ENCODE peak calls at places on chromosomes 3 and 15, in nine cellular contexts. C, D, O, K, X, W, H, A and S are unnamed samples.

GRCh38 chr3:49966233-49966942 is 26.4 kb downstream of the RBM6 start:
- DNase-seq in H (no peak), W (no peak), X (no peak), A (no peak), D (no peak), K (no peak), O (no peak), C (no peak), S (peak; percentile 65)

GRCh38 chr3:190709351-190709773 is 153.1 kb downstream of the GMNC start:
- DNase-seq in K (no peak), D (no peak), C (no peak), W (no peak), X (no peak), H (no peak), A (no peak), O (no peak), S (peak; percentile 14)

GRCh38 chr3:194541483-194541882 is 54.7 kb upstream of the ATP13A3 start:
- DNase-seq in C (no peak), H (no peak), X (peak; percentile 46), O (no peak), W (no peak), K (no peak), A (no peak), D (no peak), S (no peak)

GRCh38 chr15:52466134-52466701 is 62.5 kb downstream of the MYO5A start:
- DNase-seq in O (peak; percentile 68), H (no peak), A (no peak), D (peak; percentile 70), W (peak; percentile 37), K (no peak), X (peak; percentile 89), C (no peak), S (no peak)

GRCh38 chr15:75206803-75207617 is 5.3 kb downstream of the C15orf39 start:
- DNase-seq in H (no peak), O (no peak), A (no peak), K (no peak), X (no peak), C (no peak), D (no peak), W (peak; percentile 38), S (no peak)

GRCh38 chr15:71532994-71533393 is 277.4 kb upstream of the NR2E3 start:
- DNase-seq in X (peak; percentile 17), K (peak; percentile 21), W (no peak), C (no peak), D (no peak), O (peak; percentile 41), H (peak; percentile 63), A (no peak), S (peak; percentile 69)

GRCh38 chr3:8555705-8556314 is 54.2 kb downstream of the LMCD1 start:
- DNase-seq in A (no peak), X (no peak), W (no peak), O (no peak), K (no peak), D (no peak), H (no peak), C (no peak), S (no peak)

GRCh38 chr3:10753964-10754363 is 62.1 kb upstream of the SLC6A11 start:
- DNase-seq in A (no peak), D (no peak), W (peak; percentile 27), O (peak; percentile 83), C (peak; percentile 14), X (peak; percentile 51), H (peak; percentile 67), K (peak; percentile 89), S (peak; percentile 63)

GRCh38 chr15:98955331-98955730 is 52.3 kb downstream of the PGPEP1L start:
- DNase-seq in W (peak; percentile 45), X (no peak), O (no peak), K (no peak), A (no peak), C (no peak), H (no peak), D (peak; percentile 61), S (no peak)

GRCh38 chr15:35071071-35071470 is 14.0 kb downstream of the NANOGP8 start:
- DNase-seq in X (no peak), H (no peak), O (no peak), A (no peak), K (no peak), W (no peak), C (no peak), D (no peak), S (no peak)

GRCh38 chr3:56424885-56425284 is 43.4 kb downstream of the ERC2 start:
- DNase-seq in W (no peak), H (no peak), K (no peak), C (no peak), X (no peak), O (no peak), D (no peak), A (no peak), S (no peak)

GRCh38 chr3:124788254-124788745 is 58.0 kb downstream of the UMPS start:
- DNase-seq in O (no peak), A (no peak), W (no peak), D (no peak), X (no peak), C (no peak), H (no peak), K (no peak), S (no peak)

GRCh38 chr15:68339481-68339880 is 61.9 kb downstream of the FEM1B start:
- DNase-seq in O (no peak), K (no peak), A (no peak), H (no peak), W (peak; percentile 41), X (no peak), D (no peak), C (no peak), S (no peak)

GRCh38 chr15:69830425-69830824 is 267.3 kb downstream of the TLE3 start:
- DNase-seq in O (no peak), C (no peak), X (no peak), A (no peak), K (no peak), W (no peak), D (no peak), H (no peak), S (no peak)

GRCh38 chr15:52002351-52002750 is 16.7 kb upstream of the MAPK6 start:
- DNase-seq in D (no peak), O (no peak), H (no peak), A (no peak), W (no peak), C (no peak), K (no peak), X (no peak), S (no peak)

GRCh38 chr3:14425574-14426304 is 23.3 kb downstream of the SLC6A6 start:
- DNase-seq in H (no peak), D (no peak), X (peak; percentile 54), K (no peak), C (peak; percentile 26), O (no peak), W (no peak), A (no peak), S (peak; percentile 58)

GRCh38 chr3:57890874-57891273 is 117.3 kb upstream of the FLNB start:
- DNase-seq in A (no peak), X (no peak), D (no peak), C (no peak), K (no peak), H (no peak), O (no peak), W (no peak), S (no peak)

GRCh38 chr3:183984337-183984736 is 33.3 kb downstream of the ABCC5 start:
- DNase-seq in W (no peak), K (no peak), C (no peak), A (no peak), O (no peak), H (no peak), X (no peak), D (no peak), S (no peak)

GRCh38 chr3:72071624-72072023 is 286.7 kb upstream of the PROK2 start:
- DNase-seq in X (no peak), K (no peak), O (no peak), D (no peak), W (no peak), A (no peak), C (no peak), H (no peak), S (no peak)

GRCh38 chr3:158727499-158728377 is 4.5 kb downstream of the RARRES1 start:
- DNase-seq in K (peak; percentile 51), H (peak; percentile 70), O (peak; percentile 39), C (no peak), A (no peak), X (peak; percentile 77), W (no peak), D (peak; percentile 63), S (peak; percentile 74)
- TF ChIP-seq CTCF in K (peak; percentile 85), H (peak; percentile 77), O (peak; percentile 78), C (peak; percentile 78), A (peak; percentile 80), X (peak; percentile 89), W (peak; percentile 81), D (peak; percentile 83), S (peak; percentile 83)

GRCh38 chr3:87037652-87038051 is 46.7 kb upstream of the VGLL3 start:
- DNase-seq in K (no peak), O (no peak), X (no peak), C (no peak), H (no peak), D (no peak), A (no peak), W (no peak), S (no peak)
- TF ChIP-seq CTCF in K (no peak), O (no peak), X (no peak), C (no peak), H (no peak), D (no peak), A (no peak), W (no peak), S (no peak)

GRCh38 chr15:49370782-49371181 is 52.3 kb upstream of the FGF7 start:
- DNase-seq in H (no peak), C (no peak), X (no peak), A (no peak), D (no peak), O (no peak), K (no peak), W (no peak), S (peak; percentile 29)
- TF ChIP-seq CTCF in H (peak; percentile 32), C (no peak), X (no peak), A (peak; percentile 34), D (no peak), O (no peak), K (no peak), W (no peak), S (peak; percentile 19)

DNA sequence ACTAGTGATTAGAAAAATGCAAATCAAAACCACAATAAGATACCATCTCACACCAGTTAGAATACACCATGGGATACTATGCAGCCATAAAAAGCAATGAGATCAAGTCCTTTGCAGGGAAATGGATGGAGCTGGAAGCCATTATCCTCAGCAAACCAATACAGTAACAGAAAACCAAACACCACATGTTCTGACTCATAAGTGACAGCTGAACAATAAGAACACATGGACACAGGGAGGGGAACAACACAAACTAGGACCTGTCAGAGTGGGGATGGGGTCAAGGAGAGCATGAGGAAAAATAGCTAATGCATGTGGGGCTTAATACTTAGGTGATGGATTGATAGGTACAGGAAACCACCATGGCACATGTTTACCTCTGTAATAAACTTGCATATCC is 36.0 kb upstream of the CCNL1 start:
- DNase-seq in W (no peak), H (no peak), D (no peak), K (no peak), C (no peak), O (no peak), A (no peak), X (no peak), S (no peak)
- TF ChIP-seq CTCF in W (no peak), H (no peak), D (no peak), K (no peak), C (no peak), O (no peak), A (no peak), X (no peak), S (no peak)